ENCODE peak calls at places on chromosomes 6 and 20, in four cellular contexts. E is body of pancreas, Q is MCF 10A, N is bronchial epithelial cell. D is an unnamed sample.
A peak's percentile ranks its signal among the peaks of the same experiment; 100 is the strongest.

GRCh38 chr20:25191051-25191450 is 4.5 kb upstream of the ENTPD6 start:
- DNase-seq in N (no peak), Q (no peak), E (no peak), D (no peak)

GRCh38 chr6:170156448-170157375 is 134.2 kb downstream of the DLL1 start:
- DNase-seq in Q (no peak), N (no peak), E (no peak), D (no peak)

GRCh38 chr6:122407712-122408111 is 8.3 kb downstream of the HSF2 start:
- DNase-seq in Q (no peak), N (no peak), E (no peak), D (no peak)

GRCh38 chr6:129030231-129030630 is 147.3 kb downstream of the LAMA2 start:
- DNase-seq in N (no peak), E (no peak), Q (no peak), D (no peak)

GRCh38 chr20:41462372-41463161 is 95.9 kb upstream of the EMILIN3 start:
- DNase-seq in N (no peak), E (no peak), Q (no peak), D (no peak)

GRCh38 chr6:165110871-165111270 is 198.5 kb downstream of the C6orf118 start:
- DNase-seq in E (no peak), N (no peak), Q (no peak), D (no peak)

GRCh38 chr20:38211200-38212097 is 46.4 kb upstream of the TGM2 start:
- DNase-seq in N (no peak), Q (peak; percentile 66), E (no peak), D (no peak)

GRCh38 chr6:93575495-93575894 is 156.1 kb upstream of the EPHA7 start:
- DNase-seq in E (no peak), N (no peak), Q (no peak), D (no peak)

GRCh38 chr6:89966913-89967312 is 72.6 kb downstream of the GJA10 start:
- DNase-seq in N (no peak), E (no peak), Q (no peak), D (no peak)
- TF ChIP-seq CTCF in N (no peak), E (no peak), Q (no peak), D (no peak)

GRCh38 chr20:12570371-12570770 is 438.4 kb upstream of the SPTLC3 start:
- DNase-seq in E (peak; percentile 13), Q (peak; percentile 69), N (peak; percentile 31), D (peak; percentile 51)
- TF ChIP-seq CTCF in E (no peak), Q (no peak), N (peak; percentile 55), D (peak; percentile 52)

GRCh38 chr6:30685157-30685976 is 1.1 kb downstream of the PPP1R18 start:
- DNase-seq in Q (peak; percentile 56), E (no peak), N (no peak), D (peak; percentile 45)
- TF ChIP-seq CTCF in Q (peak; percentile 19), E (no peak), N (peak; percentile 22), D (peak; percentile 12)

GRCh38 chr6:141199074-141199473 is 933.7 kb upstream of the GJE1 start:
- DNase-seq in E (no peak), N (no peak), Q (no peak), D (no peak)

DNA sequence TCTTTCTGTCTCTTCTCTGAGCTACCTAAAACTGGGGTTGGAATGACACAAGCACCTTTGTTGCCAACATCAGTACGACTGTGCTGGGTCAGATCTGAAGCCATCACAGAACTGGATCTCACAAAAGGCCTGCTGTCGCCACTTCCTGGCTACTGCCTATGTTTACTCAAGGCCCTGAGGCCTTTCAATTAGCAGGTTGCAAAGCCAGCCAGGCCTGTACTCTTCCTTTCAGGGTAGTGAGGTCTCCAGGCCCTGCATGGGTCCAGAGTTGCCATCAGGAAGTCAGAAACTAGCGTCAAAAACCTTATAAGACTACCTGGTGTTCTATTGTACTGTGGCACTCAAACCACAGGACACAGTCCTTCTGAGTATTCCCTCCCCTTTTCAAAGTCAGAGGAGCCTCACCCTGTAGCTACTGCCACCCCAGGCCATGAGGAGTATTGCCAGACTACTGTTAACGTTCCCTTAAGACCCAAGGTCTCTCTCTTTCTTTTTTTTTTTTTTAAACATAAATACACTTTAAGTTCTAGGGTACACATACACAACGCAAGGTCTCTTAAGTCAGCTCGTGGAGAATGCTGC is 937.4 kb upstream of the GJE1 start:
- DNase-seq in N (no peak), Q (no peak), E (no peak), D (peak; percentile 19)
- TF ChIP-seq CTCF in N (no peak), Q (no peak), E (no peak), D (no peak)

D was measured in epithelial cell of esophagus.